ENCODE peak calls at places on chromosomes 7 and 10, in eight cellular contexts. One of them, this sample, is unnamed. For H3K27me3, the result is how much of the 10 kb centered on the place peaks cover.

GRCh38 chr7:112908106-112908505 is 117.9 kb upstream of the TMEM168 start:
- DNase-seq in spleen: no peak
- DNase-seq in transverse colon: no peak
- DNase-seq in prostate gland: no peak
- DNase-seq in GM12878: no peak
- DNase-seq in stomach: no peak
- DNase-seq in SK-N-SH: no peak
- DNase-seq in HepG2: no peak
- DNase-seq in this sample: no peak

GRCh38 chr7:112484671-112485097 is 3.9 kb downstream of the LSMEM1 start:
- DNase-seq in HepG2: peak
- DNase-seq in SK-N-SH: no peak
- DNase-seq in prostate gland: no peak
- DNase-seq in transverse colon: no peak
- DNase-seq in GM12878: no peak
- DNase-seq in spleen: no peak
- DNase-seq in stomach: no peak
- DNase-seq in this sample: peak

GRCh38 chr10:80619036-80619435 is 81.3 kb downstream of the SH2D4B start:
- DNase-seq in spleen: no peak
- DNase-seq in HepG2: no peak
- DNase-seq in SK-N-SH: no peak
- DNase-seq in transverse colon: no peak
- DNase-seq in prostate gland: no peak
- DNase-seq in stomach: no peak
- DNase-seq in GM12878: no peak
- DNase-seq in this sample: no peak

GRCh38 chr7:99562832-99563231 is 4.4 kb downstream of the ZNF655 start:
- DNase-seq in transverse colon: peak
- DNase-seq in prostate gland: no peak
- DNase-seq in stomach: no peak
- DNase-seq in GM12878: no peak
- DNase-seq in HepG2: peak
- DNase-seq in SK-N-SH: no peak
- DNase-seq in spleen: no peak
- DNase-seq in this sample: no peak

GRCh38 chr10:112564337-112564736 is 117.3 kb downstream of the VTI1A start:
- DNase-seq in prostate gland: no peak
- DNase-seq in GM12878: no peak
- DNase-seq in HepG2: peak
- DNase-seq in SK-N-SH: no peak
- DNase-seq in stomach: no peak
- DNase-seq in transverse colon: no peak
- DNase-seq in spleen: no peak
- DNase-seq in this sample: no peak

GRCh38 chr7:102883098-102883860 is 29.5 kb upstream of the LRRC17 start:
- DNase-seq in GM12878: no peak
- DNase-seq in transverse colon: no peak
- DNase-seq in stomach: no peak
- DNase-seq in spleen: no peak
- DNase-seq in SK-N-SH: no peak
- DNase-seq in prostate gland: no peak
- DNase-seq in HepG2: no peak
- DNase-seq in this sample: no peak

GRCh38 chr7:47153571-47153970 is 428.3 kb downstream of the TNS3 start:
- DNase-seq in HepG2: peak
- DNase-seq in SK-N-SH: no peak
- DNase-seq in transverse colon: no peak
- DNase-seq in GM12878: no peak
- DNase-seq in stomach: no peak
- DNase-seq in prostate gland: no peak
- DNase-seq in spleen: no peak
- DNase-seq in this sample: no peak

GRCh38 chr7:25720427-25720826 is 431.6 kb upstream of the NFE2L3 start:
- DNase-seq in GM12878: no peak
- DNase-seq in stomach: no peak
- DNase-seq in HepG2: no peak
- DNase-seq in transverse colon: no peak
- DNase-seq in prostate gland: no peak
- DNase-seq in SK-N-SH: peak
- DNase-seq in spleen: no peak
- DNase-seq in this sample: no peak

GRCh38 chr10:125144693-125145623 is 15.4 kb downstream of the CTBP2 start:
- DNase-seq in HepG2: no peak
- DNase-seq in prostate gland: no peak
- DNase-seq in GM12878: no peak
- DNase-seq in SK-N-SH: peak
- DNase-seq in stomach: no peak
- DNase-seq in spleen: no peak
- DNase-seq in transverse colon: no peak
- DNase-seq in this sample: no peak

GRCh38 chr10:110684800-110685446 is 40.8 kb downstream of the RBM20 start:
- DNase-seq in spleen: no peak
- DNase-seq in prostate gland: no peak
- DNase-seq in transverse colon: no peak
- DNase-seq in SK-N-SH: no peak
- DNase-seq in GM12878: no peak
- DNase-seq in HepG2: no peak
- DNase-seq in stomach: no peak
- DNase-seq in this sample: no peak

GRCh38 chr10:97823734-97824133 is 25.9 kb upstream of the GOLGA7B start:
- DNase-seq in HepG2: no peak
- DNase-seq in stomach: no peak
- DNase-seq in GM12878: no peak
- DNase-seq in spleen: no peak
- DNase-seq in transverse colon: peak
- DNase-seq in SK-N-SH: no peak
- DNase-seq in prostate gland: peak
- DNase-seq in this sample: no peak

GRCh38 chr7:129434846-129435318 is 650 bp downstream of the STRIP2 start:
- DNase-seq in stomach: no peak
- DNase-seq in transverse colon: peak
- DNase-seq in GM12878: no peak
- DNase-seq in spleen: peak
- DNase-seq in SK-N-SH: peak
- DNase-seq in prostate gland: no peak
- DNase-seq in HepG2: peak
- DNase-seq in this sample: no peak

GRCh38 chr7:22460363-22460988 is 39.5 kb downstream of the STEAP1B start:
- DNase-seq in HepG2: no peak
- DNase-seq in SK-N-SH: no peak
- DNase-seq in stomach: no peak
- DNase-seq in spleen: no peak
- DNase-seq in prostate gland: no peak
- DNase-seq in transverse colon: no peak
- DNase-seq in GM12878: no peak
- DNase-seq in this sample: no peak

GRCh38 chr7:87747681-87748080 is 119.5 kb downstream of the RUNDC3B start:
- DNase-seq in spleen: no peak
- DNase-seq in stomach: no peak
- DNase-seq in GM12878: no peak
- DNase-seq in HepG2: no peak
- DNase-seq in SK-N-SH: no peak
- DNase-seq in prostate gland: no peak
- DNase-seq in transverse colon: no peak
- DNase-seq in this sample: no peak

GRCh38 chr10:3828404-3829192 is 43.6 kb upstream of the KLF6 start:
- DNase-seq in GM12878: no peak
- DNase-seq in transverse colon: no peak
- DNase-seq in spleen: no peak
- DNase-seq in SK-N-SH: no peak
- DNase-seq in HepG2: no peak
- DNase-seq in stomach: no peak
- DNase-seq in prostate gland: no peak
- DNase-seq in this sample: peak

GRCh38 chr10:13890233-13890616 is 303.5 kb downstream of the PRPF18 start:
- DNase-seq in GM12878: no peak
- DNase-seq in spleen: no peak
- DNase-seq in prostate gland: no peak
- DNase-seq in transverse colon: no peak
- DNase-seq in stomach: no peak
- DNase-seq in HepG2: no peak
- DNase-seq in SK-N-SH: no peak
- DNase-seq in this sample: no peak

GRCh38 chr10:13893926-13894325 is 307.2 kb downstream of the PRPF18 start:
- DNase-seq in stomach: no peak
- DNase-seq in spleen: no peak
- DNase-seq in GM12878: no peak
- DNase-seq in HepG2: no peak
- DNase-seq in prostate gland: no peak
- DNase-seq in SK-N-SH: peak
- DNase-seq in transverse colon: no peak
- DNase-seq in this sample: no peak

GRCh38 chr10:13891542-13892431 is 305.0 kb downstream of the PRPF18 start:
- DNase-seq in spleen: no peak
- DNase-seq in transverse colon: no peak
- DNase-seq in GM12878: no peak
- DNase-seq in HepG2: no peak
- DNase-seq in prostate gland: no peak
- DNase-seq in SK-N-SH: peak
- DNase-seq in stomach: no peak
- DNase-seq in this sample: no peak

GRCh38 chr10:13892871-13893270 is 306.1 kb downstream of the PRPF18 start:
- DNase-seq in prostate gland: no peak
- DNase-seq in transverse colon: no peak
- DNase-seq in SK-N-SH: no peak
- DNase-seq in GM12878: no peak
- DNase-seq in spleen: no peak
- DNase-seq in stomach: no peak
- DNase-seq in HepG2: no peak
- DNase-seq in this sample: no peak

DNA sequence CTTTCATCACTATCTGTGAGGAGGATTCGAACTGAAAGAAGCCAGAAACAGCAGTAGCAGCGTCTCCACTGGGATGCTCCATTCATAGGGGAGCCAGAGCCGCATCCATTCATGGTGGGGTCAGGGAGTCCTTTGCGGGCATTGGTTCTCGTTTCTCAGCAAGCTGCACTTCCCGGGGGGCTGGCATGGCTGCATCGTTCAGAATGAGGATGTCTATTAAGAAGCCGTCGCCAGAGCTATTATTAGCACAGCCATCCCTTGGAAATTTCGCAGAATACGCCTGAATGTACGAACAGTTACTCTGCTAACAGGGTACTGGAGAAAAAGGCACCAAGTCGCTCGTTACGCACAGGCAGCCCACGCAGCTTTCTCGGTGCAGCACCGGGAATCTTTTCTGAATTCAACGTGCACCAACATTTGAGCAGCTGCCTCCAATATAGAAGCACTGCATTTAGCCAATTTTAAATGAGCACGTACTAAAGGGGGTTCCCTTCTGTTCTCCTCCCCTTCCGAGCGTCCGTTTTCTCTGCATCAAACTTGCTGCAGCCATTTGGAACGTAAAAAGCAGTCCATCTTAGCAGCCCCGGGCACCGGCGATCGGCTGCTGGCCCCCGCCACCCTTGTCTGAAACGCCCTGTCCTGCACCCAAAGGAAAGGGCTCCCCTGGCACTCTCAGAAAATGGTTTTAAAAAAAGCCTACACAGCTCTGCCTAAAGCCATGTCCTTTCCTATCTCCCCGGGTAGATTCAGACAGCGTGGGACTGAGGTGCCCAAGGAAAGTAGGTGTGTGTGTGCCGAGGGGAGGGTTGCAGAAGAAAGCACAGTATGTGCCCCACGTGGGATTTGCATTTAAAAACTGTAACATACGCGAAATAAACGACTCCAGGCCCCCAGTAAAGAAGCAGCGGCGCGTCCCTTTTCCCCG is 304.1 kb downstream of the PRPF18 start:
- DNase-seq in prostate gland: no peak
- DNase-seq in SK-N-SH: peak
- DNase-seq in HepG2: no peak
- DNase-seq in GM12878: no peak
- DNase-seq in stomach: no peak
- DNase-seq in transverse colon: no peak
- DNase-seq in spleen: no peak
- DNase-seq in this sample: peak
- H3K27ac ChIP-seq in prostate gland: no peak
- H3K27ac ChIP-seq in SK-N-SH: peak
- H3K27ac ChIP-seq in HepG2: no peak
- H3K27ac ChIP-seq in GM12878: no peak
- H3K27ac ChIP-seq in stomach: no peak
- H3K27ac ChIP-seq in transverse colon: peak
- H3K27ac ChIP-seq in spleen: peak
- H3K27ac ChIP-seq in this sample: peak

DNA sequence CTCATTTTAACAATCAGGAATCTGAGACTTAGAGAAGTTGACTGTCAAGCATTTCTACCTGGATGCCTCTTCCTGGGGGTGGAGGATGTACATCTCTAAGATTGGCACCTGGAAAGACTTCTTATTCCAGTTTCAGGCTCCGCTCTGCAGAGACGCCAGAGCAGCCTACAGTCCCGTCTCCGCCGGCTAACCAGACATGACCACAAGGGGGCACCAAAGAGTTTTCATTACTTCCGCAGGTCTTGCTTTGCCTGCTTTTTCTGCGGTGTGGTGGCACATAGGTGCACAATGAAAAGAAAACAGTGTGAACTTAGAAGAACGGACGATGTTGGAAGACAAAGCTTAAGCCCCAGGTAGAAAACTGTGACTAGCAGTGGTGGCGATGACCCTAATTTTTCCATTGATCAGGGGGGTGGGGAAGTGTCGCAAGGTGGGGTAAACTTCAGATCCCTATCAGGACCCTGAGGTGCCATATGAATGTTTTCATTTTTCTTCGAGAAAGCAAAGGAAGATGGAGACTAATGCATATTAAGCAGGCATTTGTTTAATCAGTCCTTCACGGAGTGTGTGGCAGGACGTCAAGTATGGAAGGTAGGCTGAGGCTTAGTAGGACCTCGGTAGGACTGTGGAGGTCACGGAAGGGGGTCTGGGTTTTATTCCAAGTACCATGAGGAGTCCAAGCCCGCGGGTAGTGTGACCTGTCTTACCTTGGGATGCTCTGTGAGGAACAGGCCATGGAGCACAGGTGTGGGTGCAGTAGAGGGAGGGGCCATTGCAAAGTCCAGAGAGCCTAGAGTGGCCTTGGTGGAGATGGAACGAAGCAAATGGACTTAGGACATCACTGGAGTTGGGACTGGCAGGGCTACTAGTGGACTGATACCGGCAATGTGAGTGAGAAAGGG is 60.1 kb upstream of the SORCS3 start:
- DNase-seq in stomach: peak
- DNase-seq in spleen: peak
- DNase-seq in HepG2: peak
- DNase-seq in prostate gland: peak
- DNase-seq in transverse colon: peak
- DNase-seq in GM12878: peak
- DNase-seq in SK-N-SH: peak
- DNase-seq in this sample: peak
- H3K27me3 ChIP-seq in stomach: under half
- H3K27me3 ChIP-seq in spleen: under half
- H3K27me3 ChIP-seq in HepG2: under half
- H3K27me3 ChIP-seq in prostate gland: under half
- H3K27me3 ChIP-seq in transverse colon: under half
- H3K27me3 ChIP-seq in GM12878: under half
- H3K27me3 ChIP-seq in SK-N-SH: under half
- H3K27me3 ChIP-seq in this sample: under half

GRCh38 chr10:52319926-52320325 is 5.8 kb downstream of the DKK1 start:
- DNase-seq in transverse colon: no peak
- DNase-seq in stomach: no peak
- DNase-seq in GM12878: no peak
- DNase-seq in prostate gland: no peak
- DNase-seq in HepG2: no peak
- DNase-seq in SK-N-SH: no peak
- DNase-seq in spleen: no peak
- DNase-seq in this sample: no peak
- TF ChIP-seq POLR2AphosphoS5 in transverse colon: no peak
- TF ChIP-seq POLR2AphosphoS5 in stomach: no peak
- TF ChIP-seq POLR2AphosphoS5 in GM12878: no peak
- TF ChIP-seq POLR2AphosphoS5 in prostate gland: no peak
- TF ChIP-seq POLR2AphosphoS5 in HepG2: no peak
- TF ChIP-seq POLR2AphosphoS5 in SK-N-SH: peak
- TF ChIP-seq POLR2AphosphoS5 in spleen: no peak
- TF ChIP-seq POLR2AphosphoS5 in this sample: no peak

GRCh38 chr10:11639861-11640764 is 28.7 kb upstream of the USP6NL start:
- DNase-seq in spleen: peak
- DNase-seq in HepG2: peak
- DNase-seq in SK-N-SH: no peak
- DNase-seq in GM12878: no peak
- DNase-seq in transverse colon: no peak
- DNase-seq in stomach: peak
- DNase-seq in prostate gland: no peak
- DNase-seq in this sample: no peak
- H3K27ac ChIP-seq in spleen: no peak
- H3K27ac ChIP-seq in HepG2: no peak
- H3K27ac ChIP-seq in SK-N-SH: no peak
- H3K27ac ChIP-seq in GM12878: no peak
- H3K27ac ChIP-seq in transverse colon: no peak
- H3K27ac ChIP-seq in stomach: peak
- H3K27ac ChIP-seq in prostate gland: no peak
- H3K27ac ChIP-seq in this sample: no peak

This sample was measured in sigmoid colon.